ENCODE peak calls at places on chromosomes 7 and 10, in four cellular contexts. G is lower lobe of right lung, F is tibial nerve, O is cardiac muscle cell. W is an unnamed sample.

GRCh38 chr10:87622290-87623004 is 37.2 kb upstream of the PAPSS2 start:
- DNase-seq in G (no peak), O (no peak), F (no peak), W (no peak)

GRCh38 chr7:7566651-7567611 is at the start of gene MIOS:
- DNase-seq in O (peak; percentile 85), F (peak; percentile 52), G (peak; percentile 93), W (peak; percentile 97)

GRCh38 chr7:112214887-112215286 is 8.4 kb downstream of the ZNF277 start:
- DNase-seq in G (no peak), O (no peak), F (no peak), W (no peak)

GRCh38 chr10:68725016-68725415 is 4.0 kb downstream of the CCAR1 start:
- DNase-seq in O (no peak), F (no peak), G (no peak), W (no peak)

GRCh38 chr7:108570146-108570755 is 577 bp downstream of the DNAJB9 start:
- DNase-seq in F (no peak), G (peak; percentile 70), O (peak; percentile 47), W (peak; percentile 58)

GRCh38 chr10:11610151-11610854 is 1.1 kb downstream of the USP6NL start:
- DNase-seq in G (no peak), O (no peak), F (no peak), W (no peak)

GRCh38 chr7:77306231-77307067 is 106.8 kb upstream of the FGL2 start:
- DNase-seq in F (no peak), G (no peak), O (no peak), W (no peak)

GRCh38 chr10:60910543-60910942 is 33.4 kb downstream of the RHOBTB1 start:
- DNase-seq in F (no peak), G (peak; percentile 53), O (peak; percentile 81), W (no peak)

GRCh38 chr7:128106840-128107239 is 75.6 kb upstream of the LRRC4 start:
- DNase-seq in F (no peak), O (no peak), G (no peak), W (peak; percentile 30)

GRCh38 chr10:70532554-70533188 is 54.1 kb downstream of the PALD1 start:
- DNase-seq in F (no peak), O (no peak), G (no peak), W (no peak)

GRCh38 chr10:4733150-4733842 is 92.7 kb upstream of the AKR1E2 start:
- DNase-seq in O (no peak), F (no peak), G (no peak), W (no peak)

GRCh38 chr7:51995780-51996179 is 679.2 kb upstream of the COBL start:
- DNase-seq in G (no peak), O (no peak), F (no peak), W (no peak)

GRCh38 chr10:126314848-126315247 is 73.4 kb downstream of the ADAM12 start:
- DNase-seq in G (no peak), O (no peak), F (no peak), W (no peak)

GRCh38 chr7:157863906-157864810 is 527.4 kb downstream of the DNAJB6 start:
- DNase-seq in G (no peak), F (no peak), O (no peak), W (no peak)

GRCh38 chr10:21069929-21070363 is 172.8 kb upstream of the NEBL start:
- DNase-seq in F (no peak), O (no peak), G (no peak), W (no peak)

DNA sequence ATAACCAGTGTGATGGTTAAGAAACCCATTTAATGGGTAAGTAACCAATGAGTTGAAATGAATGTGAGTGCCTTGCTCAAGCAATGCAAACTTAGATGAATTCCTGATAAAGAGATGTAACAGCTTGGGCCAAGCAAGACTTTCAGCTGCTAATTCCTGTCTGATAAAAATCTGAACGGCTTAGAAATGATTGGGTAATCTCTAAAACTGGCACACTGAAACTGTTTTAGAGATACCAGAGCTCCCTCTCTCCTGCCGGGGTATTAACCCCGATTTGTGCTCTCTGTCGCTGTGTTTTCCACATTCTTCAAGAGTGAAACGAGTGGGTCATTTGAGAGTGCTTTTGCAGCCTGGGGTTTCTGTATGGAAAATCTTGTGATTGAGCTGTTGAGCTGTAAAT is 534.9 kb upstream of the GALNT17 start:
- DNase-seq in G (no peak), F (no peak), O (no peak), W (no peak)
- H3K4me3 ChIP-seq in G (no peak overlapping the region), F (no peak overlapping the region), O (no peak overlapping the region), W (no peak overlapping the region)

GRCh38 chr7:2417981-2418481 is 14.6 kb downstream of the CHST12 start:
- DNase-seq in O (no peak), G (no peak), F (no peak), W (no peak)
- TF ChIP-seq CTCF in O (no peak), G (no peak), F (no peak), W (no peak)

GRCh38 chr10:132478341-132479023 is 59.1 kb upstream of the INPP5A start:
- DNase-seq in G (peak; percentile 39), O (no peak), F (no peak), W (no peak)

GRCh38 chr10:132477398-132478340 is 59.9 kb upstream of the INPP5A start:
- DNase-seq in O (no peak), F (no peak), G (peak; percentile 39), W (no peak)

GRCh38 chr10:132480356-132480755 is 57.2 kb upstream of the INPP5A start:
- DNase-seq in O (no peak), F (no peak), G (no peak), W (no peak)

GRCh38 chr10:132479603-132480221 is 57.9 kb upstream of the INPP5A start:
- DNase-seq in F (no peak), G (peak; percentile 23), O (no peak), W (no peak)

DNA sequence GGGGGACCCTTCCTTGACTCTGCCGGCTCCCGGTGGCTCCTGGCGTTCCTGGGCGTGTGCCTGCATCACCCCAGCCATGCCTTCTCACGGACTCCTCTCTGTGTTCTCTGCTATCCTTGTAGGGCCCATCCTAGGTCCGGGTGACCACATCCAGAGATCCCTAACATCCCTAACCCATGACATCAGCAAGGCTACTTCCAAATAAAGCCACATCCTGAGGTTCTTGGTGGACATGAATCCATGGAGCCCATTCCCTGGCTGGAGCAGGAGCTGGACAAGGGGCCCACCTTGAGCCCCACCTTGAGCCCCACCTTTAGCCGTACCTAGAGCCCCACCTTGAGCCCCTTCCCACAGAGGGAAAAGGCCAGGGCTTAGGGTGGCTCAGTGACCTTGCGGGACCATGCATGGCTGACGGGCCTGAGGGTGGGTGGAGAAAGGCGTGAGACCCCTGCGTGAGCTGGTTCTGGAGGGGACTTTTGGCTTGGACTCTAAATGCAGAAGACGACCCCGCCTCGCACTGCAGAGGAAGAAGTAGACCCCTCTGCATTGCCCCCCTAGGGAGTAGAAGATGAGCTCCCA is 58.5 kb upstream of the INPP5A start:
- DNase-seq in O (no peak), F (no peak), G (no peak), W (no peak)
- H3K27me3 ChIP-seq in O (no peaks in the 10 kb centered on the region), F (no peaks in the 10 kb centered on the region), G (peaks cover 3% of the 10 kb centered on the region), W (no peaks in the 10 kb centered on the region)

GRCh38 chr10:77881222-77881621 is 45.3 kb downstream of the DLG5 start:
- DNase-seq in F (no peak), O (no peak), G (no peak), W (no peak)

GRCh38 chr10:77877461-77878344 is 48.9 kb downstream of the DLG5 start:
- DNase-seq in G (no peak), O (peak; percentile 80), F (no peak), W (no peak)

GRCh38 chr10:77881636-77882035 is 44.9 kb downstream of the DLG5 start:
- DNase-seq in F (no peak), G (no peak), O (no peak), W (no peak)

GRCh38 chr10:77879065-77879464 is 47.5 kb downstream of the DLG5 start:
- DNase-seq in G (no peak), O (no peak), F (no peak), W (no peak)

DNA sequence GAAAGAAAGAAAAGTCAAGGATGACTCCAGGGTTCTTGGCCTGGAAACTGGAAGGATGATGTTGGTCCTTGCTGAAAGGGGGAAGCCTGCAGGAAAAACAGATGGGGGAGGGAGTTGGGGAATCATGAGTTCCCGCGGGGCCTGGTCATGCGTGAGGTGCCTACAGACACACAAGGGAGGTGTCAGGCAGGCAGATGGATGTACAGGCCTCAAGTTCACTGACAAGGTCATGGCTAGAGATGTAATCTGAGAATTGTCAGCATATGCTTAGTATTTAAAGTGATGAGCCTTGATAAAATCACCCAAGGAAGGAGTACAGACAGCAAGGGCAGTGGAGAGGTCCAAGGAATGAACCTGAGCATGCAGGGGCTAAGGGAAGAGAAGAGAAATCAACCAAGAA is 46.8 kb downstream of the DLG5 start:
- DNase-seq in O (no peak), G (no peak), F (no peak), W (no peak)
- H3K4me3 ChIP-seq in O (no peak overlapping the region), G (no peak overlapping the region), F (no peak overlapping the region), W (no peak overlapping the region)